ENCODE peak calls at places on chromosomes 2 and 18, in four cellular contexts. Q is GM12878, B is WTC11, T is HepG2. X is an unnamed sample.
A peak's percentile ranks its signal among the peaks of the same experiment; 100 is the strongest.

GRCh38 chr2:85797263-85797660 is 43.5 kb downstream of the ATOH8 start:
- DNase-seq in T (no peak), B (no peak), Q (no peak), X (no peak)

GRCh38 chr2:72414108-72414507 is 266.4 kb upstream of the CYP26B1 start:
- DNase-seq in Q (no peak), B (no peak), T (no peak), X (no peak)

GRCh38 chr2:238169021-238169707 is 10.4 kb downstream of the ERFE start:
- DNase-seq in Q (no peak), B (no peak), T (no peak), X (peak; percentile 63)

GRCh38 chr2:63057249-63058148 is 6.9 kb downstream of the OTX1 start:
- DNase-seq in Q (no peak), T (no peak), B (peak; percentile 18), X (no peak)

GRCh38 chr2:188518391-188518790 is 226.7 kb downstream of the GULP1 start:
- DNase-seq in T (no peak), Q (no peak), B (no peak), X (no peak)

GRCh38 chr18:55988537-55988936 is 400.5 kb upstream of the TCF4 start:
- DNase-seq in B (no peak), Q (no peak), T (no peak), X (no peak)

GRCh38 chr18:37525302-37525585 is 40.4 kb downstream of the CELF4 start:
- DNase-seq in Q (no peak), B (no peak), T (no peak), X (no peak)

GRCh38 chr2:63654959-63655358 is 66.2 kb downstream of the MDH1 start:
- DNase-seq in B (no peak), T (no peak), Q (peak; percentile 26), X (no peak)

GRCh38 chr2:37919631-37920032 is 5.5 kb upstream of the RMDN2 start:
- DNase-seq in Q (no peak), B (no peak), T (peak; percentile 95), X (peak; percentile 64)

GRCh38 chr2:65553504-65554074 is 121.2 kb upstream of the SPRED2 start:
- DNase-seq in T (no peak), B (no peak), Q (no peak), X (no peak)

GRCh38 chr2:205757271-205757670 is 75.0 kb downstream of the NRP2 start:
- DNase-seq in B (no peak), Q (no peak), T (no peak), X (no peak)

GRCh38 chr2:3348771-3349170 is 28.8 kb downstream of the EIPR1 start:
- DNase-seq in B (no peak), T (no peak), Q (no peak), X (no peak)

GRCh38 chr2:157305713-157306110 is 19.9 kb downstream of the ERMN start:
- DNase-seq in Q (no peak), B (no peak), T (no peak), X (no peak)

GRCh38 chr18:59279193-59279592 is 5.9 kb upstream of the RAX start:
- DNase-seq in Q (no peak), T (no peak), B (no peak), X (no peak)

GRCh38 chr18:23054553-23054952 is 80.7 kb upstream of the CABLES1 start:
- DNase-seq in Q (no peak), B (no peak), T (no peak), X (no peak)

GRCh38 chr18:73087291-73087977 is 219.6 kb upstream of the NETO1 start:
- DNase-seq in Q (no peak), T (no peak), B (no peak), X (no peak)

GRCh38 chr2:23530121-23530908 is 145.3 kb downstream of the KLHL29 start:
- DNase-seq in T (no peak), B (no peak), Q (no peak), X (no peak)

GRCh38 chr2:95056461-95057459 is 31.3 kb downstream of the MAL start:
- DNase-seq in Q (no peak), B (no peak), T (peak; percentile 40), X (no peak)

GRCh38 chr2:233084488-233084887 is 24.3 kb downstream of the INPP5D start:
- DNase-seq in B (no peak), T (no peak), Q (peak; percentile 78), X (no peak)

GRCh38 chr2:158509928-158510797 is 53.4 kb downstream of the PKP4 start:
- DNase-seq in B (no peak), Q (no peak), T (no peak), X (no peak)

GRCh38 chr2:239275871-239276812 is 124.7 kb downstream of the HDAC4 start:
- DNase-seq in B (no peak), Q (no peak), T (no peak), X (no peak)

GRCh38 chr2:220646424-220646823 is 925.7 kb downstream of the EPHA4 start:
- DNase-seq in B (no peak), T (no peak), Q (no peak), X (no peak)

GRCh38 chr18:45328762-45329161 is 286.5 kb upstream of the SLC14A2 start:
- DNase-seq in T (no peak), B (no peak), Q (no peak), X (no peak)

GRCh38 chr2:176137883-176138282 is 8.4 kb downstream of the HOXD8 start:
- DNase-seq in Q (no peak), T (peak; percentile 33), B (no peak), X (no peak)

GRCh38 chr2:230582851-230583283 is 129.8 kb upstream of the CAB39 start:
- DNase-seq in Q (peak; percentile 88), T (no peak), B (no peak), X (no peak)

GRCh38 chr2:230774348-230774951 is 61.8 kb downstream of the CAB39 start:
- DNase-seq in T (no peak), B (no peak), Q (no peak), X (peak; percentile 38)

GRCh38 chr18:2846638-2847340 is at the start of gene EMILIN2:
- DNase-seq in Q (no peak), B (peak; percentile 56), T (no peak), X (peak; percentile 47)

GRCh38 chr2:204177977-204178522 is 241.5 kb downstream of the ICOS start:
- DNase-seq in Q (peak; percentile 1), B (peak; percentile 74), T (peak; percentile 35), X (peak; percentile 18)

GRCh38 chr18:72674710-72675109 is 130.6 kb upstream of the CBLN2 start:
- DNase-seq in T (no peak), Q (peak; percentile 89), B (no peak), X (no peak)

GRCh38 chr2:182826051-182826450 is 40.4 kb downstream of the FRZB start:
- DNase-seq in T (no peak), B (no peak), Q (no peak), X (no peak)

GRCh38 chr18:46372670-46373069 is 268.5 kb downstream of the HAUS1 start:
- DNase-seq in T (no peak), Q (no peak), B (no peak), X (no peak)
- TF ChIP-seq CREM in T (no peak), Q (no peak), B (no peak), X (no peak)

GRCh38 chr2:74045454-74045853 is 60.7 kb downstream of the TET3 start:
- DNase-seq in B (no peak), Q (no peak), T (no peak), X (no peak)

GRCh38 chr2:74042606-74043005 is 57.9 kb downstream of the TET3 start:
- DNase-seq in T (no peak), Q (no peak), B (no peak), X (no peak)

GRCh38 chr2:74041726-74042125 is 57.0 kb downstream of the TET3 start:
- DNase-seq in B (no peak), T (no peak), Q (no peak), X (no peak)

GRCh38 chr2:74044999-74045398 is 60.3 kb downstream of the TET3 start:
- DNase-seq in Q (no peak), T (no peak), B (no peak), X (no peak)

GRCh38 chr2:74043345-74044329 is 58.9 kb downstream of the TET3 start:
- DNase-seq in B (no peak), T (peak; percentile 62), Q (no peak), X (peak; percentile 39)
- TF ChIP-seq CREM in B (no peak), T (no peak), Q (no peak), X (no peak)

GRCh38 chr2:12854001-12854530 is 137.3 kb downstream of the TRIB2 start:
- DNase-seq in T (no peak), Q (no peak), B (no peak), X (no peak)

GRCh38 chr2:12858786-12859185 is 142.1 kb downstream of the TRIB2 start:
- DNase-seq in Q (no peak), B (no peak), T (no peak), X (no peak)

GRCh38 chr2:12857891-12858290 is 141.2 kb downstream of the TRIB2 start:
- DNase-seq in Q (no peak), B (no peak), T (no peak), X (no peak)

GRCh38 chr2:12855508-12855907 is 138.8 kb downstream of the TRIB2 start:
- DNase-seq in T (no peak), B (no peak), Q (no peak), X (no peak)

GRCh38 chr2:12856934-12857660 is 140.4 kb downstream of the TRIB2 start:
- DNase-seq in B (no peak), T (no peak), Q (no peak), X (no peak)
- TF ChIP-seq CREM in B (no peak), T (no peak), Q (no peak), X (no peak)

DNA sequence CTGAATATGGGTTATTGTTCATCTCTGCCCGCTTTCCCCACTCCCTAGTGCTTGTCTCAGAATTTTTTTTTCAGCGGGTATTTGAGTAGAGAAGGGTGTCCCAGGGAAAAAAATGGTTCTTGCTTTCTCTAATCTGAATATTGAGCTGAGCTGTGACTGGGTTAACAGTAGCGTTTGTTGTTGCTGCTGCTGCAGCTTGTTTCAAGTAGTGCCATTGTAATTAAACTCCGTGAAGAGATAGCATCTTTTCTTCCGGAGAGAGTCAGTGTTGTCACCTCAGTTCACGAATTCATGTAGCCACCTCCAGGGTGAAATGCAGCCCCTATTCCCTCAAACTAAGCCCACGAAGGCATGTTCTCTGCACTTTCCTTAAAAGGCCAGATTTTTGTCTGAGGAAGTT is 1.5 kb upstream of the AAK1 start:
- DNase-seq in Q (no peak), B (no peak), T (no peak), X (no peak)
- TF ChIP-seq CREM in Q (no peak), B (no peak), T (no peak), X (no peak)

X was measured in K562.